ENCODE peak calls at places on chromosomes 16 and 17, in ten cellular contexts. Y, S, Q, D, R, Z, T, L, K and V are unnamed samples.

GRCh38 chr17:74972107-74972972 is at the start of gene HID1:
- DNase-seq in Y (peak; percentile 87), S (peak; percentile 75), Q (peak; percentile 69), D (peak; percentile 74), R (peak; percentile 71), Z (peak; percentile 68), T (no peak), L (peak; percentile 89), K (no peak), V (peak; percentile 92)

GRCh38 chr17:15278381-15278780 is 13.3 kb upstream of the PMP22 start:
- DNase-seq in Y (no peak), S (no peak), Q (no peak), D (no peak), R (no peak), Z (no peak), T (no peak), L (peak; percentile 20), K (no peak), V (no peak)

GRCh38 chr17:83200746-83201145 is 121.3 kb downstream of the METRNL start:
- DNase-seq in Y (no peak), S (peak; percentile 19), Q (no peak), D (peak; percentile 35), R (no peak), Z (peak; percentile 59), T (peak; percentile 78), L (no peak), K (no peak), V (peak; percentile 64)

GRCh38 chr17:45573915-45574314 is 83.4 kb upstream of the PLEKHM1 start:
- DNase-seq in Y (no peak), S (no peak), Q (no peak), D (no peak), R (no peak), Z (no peak), T (no peak), L (no peak), K (no peak), V (no peak)

GRCh38 chr16:81313731-81314602 is 795 bp upstream of the GAN start:
- DNase-seq in Y (no peak), S (peak; percentile 44), Q (no peak), D (no peak), R (no peak), Z (no peak), T (no peak), L (peak; percentile 94), K (no peak), V (no peak)

GRCh38 chr17:7023576-7024401 is 939 bp downstream of the BCL6B start:
- DNase-seq in Y (peak; percentile 93), S (no peak), Q (peak; percentile 90), D (peak; percentile 96), R (peak; percentile 73), Z (peak; percentile 94), T (peak; percentile 94), L (peak; percentile 98), K (peak; percentile 89), V (peak; percentile 99)

GRCh38 chr17:57604771-57605733 is 140.0 kb downstream of the CCDC182 start:
- DNase-seq in Y (no peak), S (peak; percentile 25), Q (peak; percentile 64), D (peak; percentile 50), R (peak; percentile 90), Z (peak; percentile 67), T (no peak), L (peak; percentile 27), K (peak; percentile 57), V (no peak)

GRCh38 chr16:1397779-1398178 is 16.7 kb downstream of the UNKL start:
- DNase-seq in Y (no peak), S (no peak), Q (no peak), D (no peak), R (no peak), Z (no peak), T (no peak), L (no peak), K (no peak), V (no peak)

GRCh38 chr16:58010886-58011285 is 9.7 kb downstream of the USB1 start:
- DNase-seq in Y (no peak), S (no peak), Q (no peak), D (no peak), R (no peak), Z (no peak), T (no peak), L (no peak), K (no peak), V (no peak)

GRCh38 chr16:73546351-73546845 is 498.5 kb upstream of the ZFHX3 start:
- DNase-seq in Y (no peak), S (no peak), Q (no peak), D (no peak), R (no peak), Z (no peak), T (no peak), L (peak; percentile 58), K (no peak), V (no peak)

GRCh38 chr16:12157510-12158093 is 181.1 kb downstream of the SNX29 start:
- DNase-seq in Y (no peak), S (no peak), Q (no peak), D (no peak), R (no peak), Z (no peak), T (no peak), L (peak; percentile 39), K (no peak), V (no peak)

GRCh38 chr16:12160249-12160648 is 183.7 kb downstream of the SNX29 start:
- DNase-seq in Y (no peak), S (no peak), Q (no peak), D (no peak), R (no peak), Z (no peak), T (no peak), L (no peak), K (no peak), V (no peak)

GRCh38 chr16:12159672-12160071 is 183.1 kb downstream of the SNX29 start:
- DNase-seq in Y (no peak), S (no peak), Q (no peak), D (no peak), R (no peak), Z (no peak), T (no peak), L (no peak), K (no peak), V (no peak)

GRCh38 chr16:12158428-12158827 is 181.9 kb downstream of the SNX29 start:
- DNase-seq in Y (no peak), S (no peak), Q (no peak), D (no peak), R (no peak), Z (no peak), T (no peak), L (no peak), K (no peak), V (no peak)

GRCh38 chr16:12159028-12159427 is 182.5 kb downstream of the SNX29 start:
- DNase-seq in Y (no peak), S (no peak), Q (no peak), D (no peak), R (no peak), Z (no peak), T (no peak), L (no peak), K (no peak), V (no peak)
- H3K36me3 ChIP-seq in Y (no peaks in the 10 kb centered on the region), S (no peaks in the 10 kb centered on the region), Q (no peaks in the 10 kb centered on the region), D (peaks cover 9% of the 10 kb centered on the region), R (no peaks in the 10 kb centered on the region), Z (no peaks in the 10 kb centered on the region), T (no peaks in the 10 kb centered on the region), L (no peaks in the 10 kb centered on the region), K (no peaks in the 10 kb centered on the region), V (no peaks in the 10 kb centered on the region)

DNA sequence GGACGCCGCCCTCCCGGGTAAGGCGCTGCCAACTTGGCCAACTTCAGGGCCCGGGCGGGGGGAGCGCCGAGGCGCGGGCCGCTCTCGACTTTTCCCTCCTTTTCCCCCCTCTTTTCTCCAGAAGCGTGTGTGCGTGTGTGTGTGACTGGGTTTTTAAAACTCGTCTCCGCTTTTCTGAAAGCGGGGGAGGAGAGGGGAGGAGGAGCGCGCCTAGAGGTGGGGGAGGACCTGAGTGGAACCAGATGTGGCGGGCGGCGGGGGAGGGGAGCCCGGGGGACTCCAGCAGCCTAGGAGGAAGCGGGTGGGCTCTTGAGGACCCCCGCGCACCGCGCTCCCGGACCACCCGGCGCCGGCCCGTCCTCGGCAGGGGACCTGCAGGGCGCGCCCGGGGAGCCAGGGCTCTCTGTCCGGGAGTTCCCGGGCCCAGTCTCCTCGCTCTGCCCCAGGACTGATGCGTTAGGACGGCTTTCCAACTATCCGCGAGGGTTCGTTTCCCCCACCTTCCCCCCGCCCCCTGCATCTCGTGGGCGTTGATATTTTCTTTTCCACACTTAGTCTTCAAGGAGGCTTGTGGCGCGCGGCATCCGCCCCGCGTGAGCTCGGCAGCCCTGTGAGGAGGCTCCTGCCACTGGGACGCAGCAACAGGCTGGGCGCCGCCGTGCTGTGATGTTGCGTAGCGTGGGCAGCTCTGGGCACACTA is 584 bp downstream of the MRC2 start:
- DNase-seq in Y (no peak), S (no peak), Q (no peak), D (peak; percentile 44), R (no peak), Z (peak; percentile 71), T (peak; percentile 83), L (peak; percentile 30), K (peak; percentile 85), V (peak; percentile 57)
- H3K4me3 ChIP-seq in Y (no peak overlapping the region), S (peak overlapping the region; percentile 50), Q (peak overlapping the region; percentile 32), D (peak overlapping the region; percentile 79), R (peak overlapping the region; percentile 46), Z (peak overlapping the region; percentile 67), T (peak overlapping the region; percentile 87), L (peak overlapping the region; percentile 92), K (peak overlapping the region; percentile 44), V (peak overlapping the region; percentile 70)

GRCh38 chr17:49190932-49191331 is 19.4 kb downstream of the GNGT2 start:
- DNase-seq in Y (no peak), S (no peak), Q (no peak), D (no peak), R (no peak), Z (no peak), T (no peak), L (no peak), K (no peak), V (no peak)
- H3K36me3 ChIP-seq in Y (no peaks in the 10 kb centered on the region), S (no peaks in the 10 kb centered on the region), Q (no peaks in the 10 kb centered on the region), D (no peaks in the 10 kb centered on the region), R (no peaks in the 10 kb centered on the region), Z (no peaks in the 10 kb centered on the region), T (no peaks in the 10 kb centered on the region), L (no peaks in the 10 kb centered on the region), K (no peaks in the 10 kb centered on the region), V (no peaks in the 10 kb centered on the region)

GRCh38 chr17:58960068-58960467 is 146.6 kb downstream of the TRIM37 start:
- DNase-seq in Y (no peak), S (no peak), Q (no peak), D (no peak), R (peak; percentile 10), Z (no peak), T (no peak), L (peak; percentile 50), K (no peak), V (no peak)

DNA sequence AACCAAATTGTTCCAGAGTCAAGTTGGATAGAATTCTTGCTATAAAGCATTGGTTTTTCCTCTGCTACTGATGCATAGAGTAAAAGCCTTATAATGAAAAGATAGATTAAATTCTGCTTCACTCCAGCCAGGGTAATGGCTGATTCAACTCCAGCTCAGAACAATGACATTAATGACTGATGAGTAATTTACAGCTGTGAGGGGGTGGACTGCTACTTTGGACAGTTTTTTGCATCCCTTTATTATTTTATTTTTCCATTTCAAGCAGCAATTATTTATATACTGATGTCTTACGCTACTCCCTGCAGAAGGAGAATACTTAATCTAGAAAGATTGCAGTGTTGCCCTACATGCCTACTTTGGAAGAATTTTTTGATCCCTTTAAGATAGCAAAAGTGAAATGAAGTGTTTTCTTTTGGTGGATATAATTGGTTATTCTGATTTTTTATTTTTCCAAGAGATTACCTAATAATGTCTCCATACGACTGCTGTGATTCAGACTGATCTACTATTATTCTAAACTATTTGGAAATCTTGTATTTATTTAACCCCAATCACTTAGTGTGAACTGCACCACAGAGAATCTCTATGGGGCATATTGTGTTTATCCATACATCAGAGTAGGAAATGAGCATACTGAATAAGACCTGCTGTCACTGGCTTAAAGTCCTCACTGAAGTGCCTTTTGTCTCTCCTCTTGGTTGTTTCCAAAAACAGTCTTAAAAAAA is 149.5 kb downstream of the TRIM37 start:
- DNase-seq in Y (no peak), S (no peak), Q (no peak), D (no peak), R (no peak), Z (no peak), T (no peak), L (no peak), K (no peak), V (no peak)
- H3K4me3 ChIP-seq in Y (no peak overlapping the region), S (no peak overlapping the region), Q (no peak overlapping the region), D (no peak overlapping the region), R (no peak overlapping the region), Z (no peak overlapping the region), T (no peak overlapping the region), L (no peak overlapping the region), K (no peak overlapping the region), V (no peak overlapping the region)